ENCODE peak calls at places on chromosome 11, in eight cellular contexts. B is left lung; Q is central memory CD8-positive, alpha-beta T cell; N is naive thymus-derived CD4-positive, alpha-beta T cell; Y is GM12878; U is activated naive CD8-positive, alpha-beta T cell treated with anti-CD3 and anti-CD28 coated beads, Interleukin-2, amount 10 ng/mL, durations not matched to agents 7 days and 5 days; A is upper lobe of right lung; S is activated T-cell treated with anti-CD3 and anti-CD28 coated beads, Interleukin-2, amount 50 U/mL, for 4 hours. Z is an unnamed sample.

GRCh38 chr11:67271548-67272284 is 5.4 kb downstream of the GRK2 start:
- ATAC-seq in B (no peak), U (peak), A (no peak), N (peak), Q (peak), S (peak), Y (peak), Z (peak)

GRCh38 chr11:126901783-126902182 is 98.8 kb downstream of the KIRREL3 start:
- ATAC-seq in Q (no peak), N (no peak), B (peak), U (no peak), Y (no peak), A (peak), S (no peak), Z (no peak)

GRCh38 chr11:112298535-112298934 is 37.9 kb upstream of the PLET1 start:
- ATAC-seq in B (no peak), A (no peak), N (no peak), Q (no peak), U (no peak), S (no peak), Y (no peak), Z (no peak)

GRCh38 chr11:122180435-122180834 is 64.4 kb upstream of the BLID start:
- ATAC-seq in N (no peak), S (no peak), A (no peak), Y (no peak), Q (no peak), B (peak), U (no peak), Z (no peak)

GRCh38 chr11:127255239-127255638 is 254.7 kb upstream of the KIRREL3 start:
- ATAC-seq in Q (no peak), A (no peak), U (no peak), Y (no peak), B (no peak), S (no peak), N (no peak), Z (no peak)

GRCh38 chr11:90803781-90804180 is 580.9 kb upstream of the CHORDC1 start:
- ATAC-seq in B (no peak), N (no peak), U (no peak), Y (no peak), A (no peak), Q (no peak), S (no peak), Z (no peak)

GRCh38 chr11:72338266-72338665 is 94.3 kb upstream of the PHOX2A start:
- ATAC-seq in A (peak), B (no peak), U (no peak), S (no peak), Q (no peak), N (no peak), Y (no peak), Z (no peak)

GRCh38 chr11:636511-637332 is at the start of gene DRD4:
- ATAC-seq in Q (no peak), Y (peak), N (no peak), U (no peak), A (peak), S (peak), B (peak), Z (no peak)

GRCh38 chr11:8068605-8069221 is 12.3 kb upstream of the TUB start:
- ATAC-seq in N (no peak), Q (no peak), S (no peak), A (peak), Y (peak), U (no peak), B (peak), Z (no peak)

GRCh38 chr11:13375798-13376197 is 87.2 kb downstream of the BTBD10 start:
- ATAC-seq in A (no peak), S (no peak), N (no peak), B (no peak), Q (no peak), Y (no peak), U (no peak), Z (no peak)

GRCh38 chr11:6249822-6250555 is 9.6 kb upstream of the CCKBR start:
- ATAC-seq in S (no peak), N (no peak), A (peak), Q (no peak), U (no peak), B (peak), Y (no peak), Z (no peak)

GRCh38 chr11:30342736-30343166 is 19.8 kb downstream of the ARL14EP start:
- ATAC-seq in S (no peak), B (peak), Y (peak), Q (no peak), N (peak), A (peak), U (no peak), Z (peak)

GRCh38 chr11:107704432-107704831 is 7.4 kb downstream of the SLN start:
- ATAC-seq in U (no peak), A (no peak), Y (no peak), B (no peak), N (no peak), S (no peak), Q (no peak), Z (peak)

GRCh38 chr11:74532496-74533246 is 39.1 kb upstream of the LIPT2 start:
- ATAC-seq in S (no peak), Y (no peak), A (no peak), N (no peak), B (no peak), U (no peak), Q (no peak), Z (no peak)

GRCh38 chr11:116697011-116697410 is 75.8 kb downstream of the BUD13 start:
- ATAC-seq in U (no peak), Y (no peak), Q (no peak), B (no peak), S (no peak), A (no peak), N (no peak), Z (peak)

GRCh38 chr11:10866893-10867331 is 9.1 kb upstream of the ZBED5 start:
- ATAC-seq in N (no peak), Q (no peak), A (no peak), Y (no peak), U (no peak), S (no peak), B (peak), Z (no peak)

GRCh38 chr11:132911186-132911585 is 621.1 kb downstream of the OPCML start:
- ATAC-seq in U (no peak), N (no peak), S (no peak), B (no peak), Q (no peak), Y (no peak), A (no peak), Z (no peak)

GRCh38 chr11:85028329-85029101 is 598.6 kb downstream of the DLG2 start:
- ATAC-seq in Y (no peak), A (peak), Q (no peak), N (no peak), U (no peak), S (no peak), B (no peak), Z (no peak)

GRCh38 chr11:118845369-118845768 is 38.3 kb upstream of the CXCR5 start:
- ATAC-seq in U (peak), Y (peak), S (peak), Q (no peak), N (no peak), A (no peak), B (no peak), Z (peak)

GRCh38 chr11:126925321-126926093 is 75.1 kb downstream of the KIRREL3 start:
- ATAC-seq in B (no peak), Q (no peak), N (no peak), A (no peak), S (no peak), Y (no peak), U (no peak), Z (no peak)

GRCh38 chr11:123251656-123252344 is 56.8 kb upstream of the CLMP start:
- ATAC-seq in B (peak), U (no peak), Y (no peak), N (no peak), Q (no peak), A (no peak), S (no peak), Z (no peak)

GRCh38 chr11:11311169-11311568 is 41.9 kb downstream of the CSNK2A3 start:
- ATAC-seq in Q (no peak), A (peak), S (no peak), U (peak), Y (peak), N (peak), B (no peak), Z (no peak)

GRCh38 chr11:112961751-112962747 is 829 bp downstream of the NCAM1 start:
- ATAC-seq in Y (no peak), N (peak), S (peak), Q (peak), B (peak), U (peak), A (peak), Z (no peak)

GRCh38 chr11:112785104-112785503 is 176.1 kb upstream of the NCAM1 start:
- ATAC-seq in Q (no peak), B (peak), A (no peak), N (no peak), Y (no peak), S (no peak), U (no peak), Z (no peak)

GRCh38 chr11:14784230-14784629 is 107.8 kb downstream of the CYP2R1 start:
- ATAC-seq in Y (no peak), A (no peak), Q (peak), S (no peak), U (no peak), B (no peak), N (peak), Z (peak)

GRCh38 chr11:31369348-31370329 is at the start of the genes DCDC1 and DNAJC24:
- ATAC-seq in B (peak), N (peak), S (peak), A (peak), Q (peak), Y (peak), U (peak), Z (peak)

GRCh38 chr11:125025968-125026367 is 37.1 kb upstream of the SLC37A2 start:
- ATAC-seq in Q (no peak), N (no peak), U (no peak), A (no peak), B (no peak), Y (no peak), S (no peak), Z (no peak)

GRCh38 chr11:62477927-62478326 is 59.1 kb downstream of the SCGB1A1 start:
- ATAC-seq in B (no peak), Y (no peak), S (no peak), U (no peak), N (no peak), A (no peak), Q (no peak), Z (no peak)

GRCh38 chr11:133906746-133907145 is 50.0 kb downstream of the IGSF9B start:
- ATAC-seq in N (no peak), U (no peak), Q (no peak), S (no peak), Y (no peak), A (no peak), B (no peak), Z (no peak)

GRCh38 chr11:119594639-119595249 is 134.3 kb downstream of the NECTIN1 start:
- ATAC-seq in S (no peak), N (peak), Y (no peak), Q (no peak), U (no peak), A (no peak), B (peak), Z (no peak)

GRCh38 chr11:69027704-69028372 is 14.8 kb upstream of the MRGPRF start:
- ATAC-seq in S (no peak), A (peak), Y (no peak), U (no peak), Q (no peak), N (no peak), B (peak), Z (no peak)

GRCh38 chr11:66609951-66610617 is 6.3 kb upstream of the RBM14 start:
- ATAC-seq in S (no peak), Q (peak), U (peak), Y (no peak), B (no peak), N (no peak), A (no peak), Z (no peak)

GRCh38 chr11:100686476-100686875 is 612 bp upstream of the ARHGAP42 start:
- ATAC-seq in S (no peak), B (no peak), Y (no peak), U (no peak), Q (no peak), A (no peak), N (no peak), Z (no peak)

GRCh38 chr11:111272420-111272819 is 25.9 kb upstream of the POU2AF3 start:
- ATAC-seq in Q (peak), A (no peak), B (no peak), N (no peak), Y (no peak), S (no peak), U (no peak), Z (no peak)

GRCh38 chr11:9030601-9031000 is 26.8 kb upstream of the NRIP3 start:
- ATAC-seq in B (no peak), S (no peak), U (no peak), A (peak), N (peak), Y (no peak), Q (no peak), Z (no peak)

Z was measured in activated T-helper 17 cell treated with anti-CD3 and anti-CD28 coated beads, Interleukin-2, amount 50 U/mL, for 72 hours.